ENCODE peak calls at places on chromosomes 4 and X, in four cellular contexts. G, V, A and Z are unnamed samples.

GRCh38 chr4:95508421-95508820 is 40.4 kb downstream of the UNC5C start:
- DNase-seq in V (no peak), G (no peak), A (no peak), Z (no peak)

GRCh38 chr4:36006226-36006625 is 238.1 kb downstream of the ARAP2 start:
- DNase-seq in G (no peak), V (no peak), A (no peak), Z (no peak)

GRCh38 chr4:53956454-53956853 is 108.0 kb downstream of the CHIC2 start:
- DNase-seq in G (no peak), V (no peak), A (no peak), Z (no peak)

GRCh38 chr4:170990989-170991589 is 822.1 kb upstream of the GALNTL6 start:
- DNase-seq in G (no peak), A (no peak), V (no peak), Z (no peak)

GRCh38 chrX:10030570-10030969 is 63.4 kb downstream of the CLDN34 start:
- DNase-seq in G (no peak), A (no peak), V (no peak), Z (no peak)

GRCh38 chrX:1788300-1788911 is 173.5 kb downstream of the ASMT start:
- DNase-seq in V (no peak), A (no peak), G (no peak), Z (no peak)

GRCh38 chr4:157271166-157271869 is 50.8 kb downstream of the GRIA2 start:
- DNase-seq in G (no peak), V (no peak), A (no peak), Z (no peak)

GRCh38 chr4:10727140-10727880 is 42.7 kb upstream of the CLNK start:
- DNase-seq in G (no peak), A (no peak), V (no peak), Z (no peak)

GRCh38 chr4:1769692-1770091 is 23.4 kb upstream of the FGFR3 start:
- DNase-seq in V (no peak), A (no peak), G (no peak), Z (no peak)

GRCh38 chrX:133909888-133910287 is 75.5 kb downstream of the GPC3 start:
- DNase-seq in G (no peak), V (peak), A (no peak), Z (no peak)

GRCh38 chrX:63508668-63509067 is 157.5 kb upstream of the SPIN4 start:
- DNase-seq in G (no peak), A (no peak), V (no peak), Z (no peak)